ENCODE peak calls at places on chromosomes 16 and 17, in ten cellular contexts. One of them, this sample, is unnamed.

GRCh38 chr17:39617446-39618251 is 9.1 kb upstream of the PPP1R1B start:
- DNase-seq in cardiac fibroblast: peak
- DNase-seq in anterior cingulate cortex: peak
- DNase-seq in NCI-H1092: peak
- DNase-seq in effector memory CD4-positive, alpha-beta T cell: peak
- DNase-seq in effector CD4-positive, alpha-beta T cell: peak
- DNase-seq in nucleus accumbens: peak
- DNase-seq in effector memory CD8-positive, alpha-beta T cell: peak
- DNase-seq in activated B cell treated with CpG ODN at 0.5 μM for 24 hours: peak
- DNase-seq in activated naive CD4-positive, alpha-beta T cell: peak
- DNase-seq in this sample: peak

GRCh38 chr17:75864448-75864871 is 9.3 kb upstream of the WBP2 start:
- DNase-seq in activated B cell treated with CpG ODN at 0.5 μM for 24 hours: peak
- DNase-seq in effector memory CD4-positive, alpha-beta T cell: peak
- DNase-seq in effector memory CD8-positive, alpha-beta T cell: peak
- DNase-seq in anterior cingulate cortex: no peak
- DNase-seq in cardiac fibroblast: peak
- DNase-seq in activated naive CD4-positive, alpha-beta T cell: no peak
- DNase-seq in NCI-H1092: no peak
- DNase-seq in effector CD4-positive, alpha-beta T cell: no peak
- DNase-seq in nucleus accumbens: no peak
- DNase-seq in this sample: peak

GRCh38 chr17:13140750-13141149 is 122.9 kb upstream of the ELAC2 start:
- DNase-seq in activated B cell treated with CpG ODN at 0.5 μM for 24 hours: no peak
- DNase-seq in effector memory CD4-positive, alpha-beta T cell: no peak
- DNase-seq in nucleus accumbens: no peak
- DNase-seq in cardiac fibroblast: no peak
- DNase-seq in anterior cingulate cortex: no peak
- DNase-seq in effector memory CD8-positive, alpha-beta T cell: no peak
- DNase-seq in effector CD4-positive, alpha-beta T cell: no peak
- DNase-seq in activated naive CD4-positive, alpha-beta T cell: no peak
- DNase-seq in NCI-H1092: peak
- DNase-seq in this sample: no peak

GRCh38 chr17:70919241-70919640 is 749.9 kb downstream of the KCNJ2 start:
- DNase-seq in activated naive CD4-positive, alpha-beta T cell: no peak
- DNase-seq in anterior cingulate cortex: no peak
- DNase-seq in cardiac fibroblast: no peak
- DNase-seq in NCI-H1092: no peak
- DNase-seq in effector memory CD4-positive, alpha-beta T cell: no peak
- DNase-seq in activated B cell treated with CpG ODN at 0.5 μM for 24 hours: no peak
- DNase-seq in effector CD4-positive, alpha-beta T cell: no peak
- DNase-seq in nucleus accumbens: no peak
- DNase-seq in effector memory CD8-positive, alpha-beta T cell: no peak
- DNase-seq in this sample: no peak

GRCh38 chr16:88961031-88961430 is 16.0 kb downstream of the CBFA2T3 start:
- DNase-seq in activated B cell treated with CpG ODN at 0.5 μM for 24 hours: no peak
- DNase-seq in effector CD4-positive, alpha-beta T cell: no peak
- DNase-seq in effector memory CD4-positive, alpha-beta T cell: no peak
- DNase-seq in NCI-H1092: no peak
- DNase-seq in cardiac fibroblast: no peak
- DNase-seq in nucleus accumbens: no peak
- DNase-seq in anterior cingulate cortex: no peak
- DNase-seq in effector memory CD8-positive, alpha-beta T cell: no peak
- DNase-seq in activated naive CD4-positive, alpha-beta T cell: no peak
- DNase-seq in this sample: no peak

GRCh38 chr16:48386559-48387312 is 1.5 kb upstream of the SIAH1 start:
- DNase-seq in activated naive CD4-positive, alpha-beta T cell: no peak
- DNase-seq in activated B cell treated with CpG ODN at 0.5 μM for 24 hours: no peak
- DNase-seq in effector memory CD4-positive, alpha-beta T cell: no peak
- DNase-seq in effector memory CD8-positive, alpha-beta T cell: no peak
- DNase-seq in anterior cingulate cortex: no peak
- DNase-seq in cardiac fibroblast: peak
- DNase-seq in NCI-H1092: no peak
- DNase-seq in effector CD4-positive, alpha-beta T cell: no peak
- DNase-seq in nucleus accumbens: no peak
- DNase-seq in this sample: no peak

GRCh38 chr17:70022175-70022574 is 52.9 kb upstream of the KCNJ16 start:
- DNase-seq in effector memory CD4-positive, alpha-beta T cell: no peak
- DNase-seq in effector memory CD8-positive, alpha-beta T cell: no peak
- DNase-seq in activated naive CD4-positive, alpha-beta T cell: no peak
- DNase-seq in activated B cell treated with CpG ODN at 0.5 μM for 24 hours: no peak
- DNase-seq in NCI-H1092: no peak
- DNase-seq in cardiac fibroblast: no peak
- DNase-seq in nucleus accumbens: no peak
- DNase-seq in effector CD4-positive, alpha-beta T cell: no peak
- DNase-seq in anterior cingulate cortex: no peak
- DNase-seq in this sample: no peak

GRCh38 chr17:81527591-81528383 is at the start of gene FSCN2:
- DNase-seq in nucleus accumbens: no peak
- DNase-seq in cardiac fibroblast: no peak
- DNase-seq in NCI-H1092: peak
- DNase-seq in effector memory CD4-positive, alpha-beta T cell: no peak
- DNase-seq in effector memory CD8-positive, alpha-beta T cell: no peak
- DNase-seq in activated naive CD4-positive, alpha-beta T cell: no peak
- DNase-seq in activated B cell treated with CpG ODN at 0.5 μM for 24 hours: no peak
- DNase-seq in anterior cingulate cortex: no peak
- DNase-seq in effector CD4-positive, alpha-beta T cell: no peak
- DNase-seq in this sample: no peak

GRCh38 chr17:40139566-40140058 is 725 bp upstream of the CASC3 start:
- DNase-seq in NCI-H1092: no peak
- DNase-seq in activated naive CD4-positive, alpha-beta T cell: no peak
- DNase-seq in effector memory CD4-positive, alpha-beta T cell: no peak
- DNase-seq in effector memory CD8-positive, alpha-beta T cell: no peak
- DNase-seq in activated B cell treated with CpG ODN at 0.5 μM for 24 hours: peak
- DNase-seq in nucleus accumbens: no peak
- DNase-seq in effector CD4-positive, alpha-beta T cell: no peak
- DNase-seq in cardiac fibroblast: no peak
- DNase-seq in anterior cingulate cortex: no peak
- DNase-seq in this sample: no peak

GRCh38 chr17:50550661-50551432 is 3.9 kb downstream of the SPATA20 start:
- DNase-seq in activated naive CD4-positive, alpha-beta T cell: no peak
- DNase-seq in nucleus accumbens: peak
- DNase-seq in effector CD4-positive, alpha-beta T cell: no peak
- DNase-seq in NCI-H1092: peak
- DNase-seq in cardiac fibroblast: peak
- DNase-seq in effector memory CD8-positive, alpha-beta T cell: no peak
- DNase-seq in effector memory CD4-positive, alpha-beta T cell: no peak
- DNase-seq in anterior cingulate cortex: peak
- DNase-seq in activated B cell treated with CpG ODN at 0.5 μM for 24 hours: no peak
- DNase-seq in this sample: no peak

GRCh38 chr17:7559307-7560171 is 989 bp downstream of the TNFSF13 start:
- DNase-seq in activated naive CD4-positive, alpha-beta T cell: no peak
- DNase-seq in nucleus accumbens: no peak
- DNase-seq in cardiac fibroblast: no peak
- DNase-seq in NCI-H1092: no peak
- DNase-seq in anterior cingulate cortex: no peak
- DNase-seq in effector CD4-positive, alpha-beta T cell: no peak
- DNase-seq in activated B cell treated with CpG ODN at 0.5 μM for 24 hours: no peak
- DNase-seq in effector memory CD4-positive, alpha-beta T cell: no peak
- DNase-seq in effector memory CD8-positive, alpha-beta T cell: no peak
- DNase-seq in this sample: no peak

GRCh38 chr17:27578718-27579085 is 52.3 kb upstream of the LGALS9 start:
- DNase-seq in effector memory CD4-positive, alpha-beta T cell: no peak
- DNase-seq in cardiac fibroblast: peak
- DNase-seq in NCI-H1092: no peak
- DNase-seq in activated B cell treated with CpG ODN at 0.5 μM for 24 hours: no peak
- DNase-seq in effector CD4-positive, alpha-beta T cell: no peak
- DNase-seq in activated naive CD4-positive, alpha-beta T cell: no peak
- DNase-seq in effector memory CD8-positive, alpha-beta T cell: no peak
- DNase-seq in nucleus accumbens: no peak
- DNase-seq in anterior cingulate cortex: no peak
- DNase-seq in this sample: no peak

GRCh38 chr17:63697341-63698286 is 2.3 kb downstream of the LIMD2 start:
- DNase-seq in effector CD4-positive, alpha-beta T cell: peak
- DNase-seq in NCI-H1092: no peak
- DNase-seq in effector memory CD8-positive, alpha-beta T cell: peak
- DNase-seq in effector memory CD4-positive, alpha-beta T cell: peak
- DNase-seq in activated naive CD4-positive, alpha-beta T cell: peak
- DNase-seq in nucleus accumbens: no peak
- DNase-seq in cardiac fibroblast: peak
- DNase-seq in anterior cingulate cortex: no peak
- DNase-seq in activated B cell treated with CpG ODN at 0.5 μM for 24 hours: peak
- DNase-seq in this sample: peak

GRCh38 chr17:38509772-38510423 is 81.6 kb downstream of the ARHGAP23 start:
- DNase-seq in NCI-H1092: no peak
- DNase-seq in effector memory CD8-positive, alpha-beta T cell: no peak
- DNase-seq in effector memory CD4-positive, alpha-beta T cell: no peak
- DNase-seq in effector CD4-positive, alpha-beta T cell: no peak
- DNase-seq in activated naive CD4-positive, alpha-beta T cell: no peak
- DNase-seq in anterior cingulate cortex: no peak
- DNase-seq in nucleus accumbens: no peak
- DNase-seq in activated B cell treated with CpG ODN at 0.5 μM for 24 hours: no peak
- DNase-seq in cardiac fibroblast: no peak
- DNase-seq in this sample: no peak

GRCh38 chr17:29909604-29910003 is 20.4 kb downstream of the SSH2 start:
- DNase-seq in nucleus accumbens: no peak
- DNase-seq in cardiac fibroblast: peak
- DNase-seq in activated naive CD4-positive, alpha-beta T cell: no peak
- DNase-seq in effector memory CD8-positive, alpha-beta T cell: no peak
- DNase-seq in effector memory CD4-positive, alpha-beta T cell: no peak
- DNase-seq in NCI-H1092: no peak
- DNase-seq in effector CD4-positive, alpha-beta T cell: no peak
- DNase-seq in anterior cingulate cortex: no peak
- DNase-seq in activated B cell treated with CpG ODN at 0.5 μM for 24 hours: no peak
- DNase-seq in this sample: no peak

GRCh38 chr17:63491413-63491812 is 14.6 kb downstream of the ACE start:
- DNase-seq in cardiac fibroblast: no peak
- DNase-seq in effector memory CD4-positive, alpha-beta T cell: no peak
- DNase-seq in activated naive CD4-positive, alpha-beta T cell: no peak
- DNase-seq in effector memory CD8-positive, alpha-beta T cell: no peak
- DNase-seq in anterior cingulate cortex: no peak
- DNase-seq in nucleus accumbens: no peak
- DNase-seq in activated B cell treated with CpG ODN at 0.5 μM for 24 hours: no peak
- DNase-seq in NCI-H1092: no peak
- DNase-seq in effector CD4-positive, alpha-beta T cell: no peak
- DNase-seq in this sample: no peak

GRCh38 chr16:68700120-68700519 is 37.0 kb upstream of the CDH1 start:
- DNase-seq in effector memory CD8-positive, alpha-beta T cell: no peak
- DNase-seq in effector CD4-positive, alpha-beta T cell: no peak
- DNase-seq in cardiac fibroblast: peak
- DNase-seq in effector memory CD4-positive, alpha-beta T cell: no peak
- DNase-seq in NCI-H1092: no peak
- DNase-seq in anterior cingulate cortex: no peak
- DNase-seq in activated naive CD4-positive, alpha-beta T cell: no peak
- DNase-seq in nucleus accumbens: no peak
- DNase-seq in activated B cell treated with CpG ODN at 0.5 μM for 24 hours: no peak
- DNase-seq in this sample: no peak

GRCh38 chr17:73462830-73463229 is 151.0 kb upstream of the CDC42EP4 start:
- DNase-seq in effector CD4-positive, alpha-beta T cell: no peak
- DNase-seq in activated B cell treated with CpG ODN at 0.5 μM for 24 hours: no peak
- DNase-seq in effector memory CD8-positive, alpha-beta T cell: no peak
- DNase-seq in NCI-H1092: no peak
- DNase-seq in effector memory CD4-positive, alpha-beta T cell: no peak
- DNase-seq in activated naive CD4-positive, alpha-beta T cell: no peak
- DNase-seq in nucleus accumbens: no peak
- DNase-seq in cardiac fibroblast: no peak
- DNase-seq in anterior cingulate cortex: no peak
- DNase-seq in this sample: no peak

GRCh38 chr17:20085283-20085875 is 76.2 kb downstream of the SPECC1 start:
- DNase-seq in activated B cell treated with CpG ODN at 0.5 μM for 24 hours: no peak
- DNase-seq in effector memory CD8-positive, alpha-beta T cell: no peak
- DNase-seq in activated naive CD4-positive, alpha-beta T cell: no peak
- DNase-seq in cardiac fibroblast: no peak
- DNase-seq in NCI-H1092: no peak
- DNase-seq in effector memory CD4-positive, alpha-beta T cell: no peak
- DNase-seq in effector CD4-positive, alpha-beta T cell: no peak
- DNase-seq in nucleus accumbens: no peak
- DNase-seq in anterior cingulate cortex: no peak
- DNase-seq in this sample: no peak

GRCh38 chr17:36742267-36743000 is 141.1 kb downstream of the MRM1 start:
- DNase-seq in anterior cingulate cortex: no peak
- DNase-seq in effector memory CD4-positive, alpha-beta T cell: no peak
- DNase-seq in activated naive CD4-positive, alpha-beta T cell: no peak
- DNase-seq in effector CD4-positive, alpha-beta T cell: no peak
- DNase-seq in nucleus accumbens: no peak
- DNase-seq in NCI-H1092: peak
- DNase-seq in activated B cell treated with CpG ODN at 0.5 μM for 24 hours: no peak
- DNase-seq in cardiac fibroblast: no peak
- DNase-seq in effector memory CD8-positive, alpha-beta T cell: no peak
- DNase-seq in this sample: no peak

GRCh38 chr16:749010-749409 is 8.2 kb upstream of the CIAO3 start:
- DNase-seq in effector memory CD4-positive, alpha-beta T cell: no peak
- DNase-seq in activated naive CD4-positive, alpha-beta T cell: no peak
- DNase-seq in cardiac fibroblast: peak
- DNase-seq in effector CD4-positive, alpha-beta T cell: no peak
- DNase-seq in effector memory CD8-positive, alpha-beta T cell: no peak
- DNase-seq in activated B cell treated with CpG ODN at 0.5 μM for 24 hours: no peak
- DNase-seq in NCI-H1092: no peak
- DNase-seq in anterior cingulate cortex: no peak
- DNase-seq in nucleus accumbens: no peak
- DNase-seq in this sample: no peak

GRCh38 chr17:9666461-9667050 is 21.2 kb downstream of the USP43 start:
- DNase-seq in NCI-H1092: no peak
- DNase-seq in activated B cell treated with CpG ODN at 0.5 μM for 24 hours: no peak
- DNase-seq in effector CD4-positive, alpha-beta T cell: no peak
- DNase-seq in nucleus accumbens: no peak
- DNase-seq in cardiac fibroblast: no peak
- DNase-seq in anterior cingulate cortex: no peak
- DNase-seq in effector memory CD4-positive, alpha-beta T cell: no peak
- DNase-seq in activated naive CD4-positive, alpha-beta T cell: no peak
- DNase-seq in effector memory CD8-positive, alpha-beta T cell: no peak
- DNase-seq in this sample: peak

GRCh38 chr16:85947511-85948509 is 48.8 kb downstream of the IRF8 start:
- DNase-seq in anterior cingulate cortex: no peak
- DNase-seq in NCI-H1092: no peak
- DNase-seq in nucleus accumbens: no peak
- DNase-seq in activated B cell treated with CpG ODN at 0.5 μM for 24 hours: peak
- DNase-seq in cardiac fibroblast: no peak
- DNase-seq in effector CD4-positive, alpha-beta T cell: no peak
- DNase-seq in activated naive CD4-positive, alpha-beta T cell: no peak
- DNase-seq in effector memory CD4-positive, alpha-beta T cell: no peak
- DNase-seq in effector memory CD8-positive, alpha-beta T cell: peak
- DNase-seq in this sample: peak

GRCh38 chr16:49441366-49441780 is 67.8 kb downstream of the C16orf78 start:
- DNase-seq in cardiac fibroblast: peak
- DNase-seq in nucleus accumbens: no peak
- DNase-seq in effector memory CD4-positive, alpha-beta T cell: peak
- DNase-seq in NCI-H1092: no peak
- DNase-seq in effector CD4-positive, alpha-beta T cell: peak
- DNase-seq in activated B cell treated with CpG ODN at 0.5 μM for 24 hours: peak
- DNase-seq in effector memory CD8-positive, alpha-beta T cell: peak
- DNase-seq in activated naive CD4-positive, alpha-beta T cell: no peak
- DNase-seq in anterior cingulate cortex: no peak
- DNase-seq in this sample: peak

GRCh38 chr16:83574388-83574787 is 233.4 kb upstream of the HSBP1 start:
- DNase-seq in cardiac fibroblast: peak
- DNase-seq in effector memory CD8-positive, alpha-beta T cell: no peak
- DNase-seq in activated naive CD4-positive, alpha-beta T cell: no peak
- DNase-seq in nucleus accumbens: no peak
- DNase-seq in effector CD4-positive, alpha-beta T cell: no peak
- DNase-seq in activated B cell treated with CpG ODN at 0.5 μM for 24 hours: no peak
- DNase-seq in anterior cingulate cortex: no peak
- DNase-seq in NCI-H1092: no peak
- DNase-seq in effector memory CD4-positive, alpha-beta T cell: no peak
- DNase-seq in this sample: no peak

GRCh38 chr16:56513972-56514371 is 5.9 kb downstream of the BBS2 start:
- DNase-seq in NCI-H1092: no peak
- DNase-seq in activated naive CD4-positive, alpha-beta T cell: no peak
- DNase-seq in effector memory CD8-positive, alpha-beta T cell: peak
- DNase-seq in effector CD4-positive, alpha-beta T cell: peak
- DNase-seq in activated B cell treated with CpG ODN at 0.5 μM for 24 hours: no peak
- DNase-seq in nucleus accumbens: no peak
- DNase-seq in cardiac fibroblast: peak
- DNase-seq in anterior cingulate cortex: no peak
- DNase-seq in effector memory CD4-positive, alpha-beta T cell: peak
- DNase-seq in this sample: peak

GRCh38 chr16:20768121-20768520 is 4.3 kb downstream of the ACSM3 start:
- DNase-seq in cardiac fibroblast: peak
- DNase-seq in effector CD4-positive, alpha-beta T cell: no peak
- DNase-seq in NCI-H1092: no peak
- DNase-seq in effector memory CD4-positive, alpha-beta T cell: no peak
- DNase-seq in anterior cingulate cortex: no peak
- DNase-seq in nucleus accumbens: no peak
- DNase-seq in activated B cell treated with CpG ODN at 0.5 μM for 24 hours: no peak
- DNase-seq in effector memory CD8-positive, alpha-beta T cell: no peak
- DNase-seq in activated naive CD4-positive, alpha-beta T cell: no peak
- DNase-seq in this sample: no peak

GRCh38 chr17:49549691-49550678 is 25.7 kb upstream of the NXPH3 start:
- DNase-seq in activated B cell treated with CpG ODN at 0.5 μM for 24 hours: no peak
- DNase-seq in effector CD4-positive, alpha-beta T cell: no peak
- DNase-seq in nucleus accumbens: no peak
- DNase-seq in anterior cingulate cortex: no peak
- DNase-seq in effector memory CD4-positive, alpha-beta T cell: no peak
- DNase-seq in effector memory CD8-positive, alpha-beta T cell: no peak
- DNase-seq in activated naive CD4-positive, alpha-beta T cell: no peak
- DNase-seq in cardiac fibroblast: no peak
- DNase-seq in NCI-H1092: no peak
- DNase-seq in this sample: no peak

This sample was measured in CD8-positive, alpha-beta memory T cell.